ENCODE peak calls at places on chromosomes 7 and 10, in six cellular contexts. P is gastrocnemius medialis, N is PC-3, L is vagina, Y is dorsolateral prefrontal cortex, X is transverse colon. F is an unnamed sample.

GRCh38 chr7:38660427-38661099 is 29.4 kb upstream of the AMPH start:
- DNase-seq in N (peak), X (peak), P (no peak), Y (no peak), L (no peak), F (no peak)

GRCh38 chr7:51182767-51183166 is 133.8 kb downstream of the COBL start:
- DNase-seq in L (no peak), N (no peak), X (no peak), Y (no peak), P (no peak), F (no peak)

GRCh38 chr10:61798711-61799110 is 102.8 kb upstream of the ARID5B start:
- DNase-seq in Y (no peak), P (no peak), X (no peak), L (no peak), N (peak), F (no peak)

GRCh38 chr10:6115411-6115800 is 26.6 kb downstream of the RBM17 start:
- DNase-seq in P (no peak), N (no peak), X (no peak), L (no peak), Y (no peak), F (no peak)

GRCh38 chr10:71971769-71972555 is 7.8 kb downstream of the CHST3 start:
- DNase-seq in Y (no peak), X (no peak), N (no peak), P (no peak), L (no peak), F (no peak)

GRCh38 chr10:50585921-50586739 is 37.6 kb downstream of the SGMS1 start:
- DNase-seq in N (peak), Y (no peak), L (no peak), P (no peak), X (no peak), F (no peak)

GRCh38 chr10:44759122-44759521 is 152.0 kb upstream of the TMEM72 start:
- DNase-seq in X (no peak), P (no peak), L (no peak), N (no peak), Y (no peak), F (no peak)

GRCh38 chr7:44398953-44399574 is 73.7 kb upstream of the CAMK2B start:
- DNase-seq in Y (no peak), N (no peak), L (peak), P (no peak), X (no peak), F (no peak)

GRCh38 chr10:110834622-110835219 is 37.0 kb upstream of the PDCD4 start:
- DNase-seq in X (peak), Y (no peak), N (no peak), L (no peak), P (no peak), F (no peak)

GRCh38 chr7:4763091-4763793 is 12.2 kb upstream of the AP5Z1 start:
- DNase-seq in Y (no peak), L (no peak), P (no peak), N (no peak), X (no peak), F (no peak)

GRCh38 chr7:137399827-137400823 is 56.6 kb upstream of the PTN start:
- DNase-seq in P (no peak), N (peak), Y (no peak), L (no peak), X (no peak), F (no peak)

GRCh38 chr10:99654791-99655190 is 4.5 kb upstream of the ENTPD7 start:
- DNase-seq in Y (no peak), N (peak), L (no peak), P (no peak), X (no peak), F (no peak)

GRCh38 chr7:22442187-22442886 is 57.7 kb downstream of the STEAP1B start:
- DNase-seq in L (no peak), P (no peak), N (peak), Y (no peak), X (no peak), F (no peak)

GRCh38 chr7:140200102-140200989 is 23.6 kb upstream of the KDM7A start:
- DNase-seq in N (peak), L (no peak), Y (no peak), X (peak), P (peak), F (peak)

GRCh38 chr10:132849546-132850031 is 63.6 kb upstream of the NKX6-2 start:
- DNase-seq in P (peak), L (no peak), N (no peak), Y (peak), X (no peak), F (peak)

GRCh38 chr10:18607503-18607902 is 43.9 kb downstream of the NSUN6 start:
- DNase-seq in X (peak), P (no peak), N (peak), L (no peak), Y (no peak), F (no peak)

GRCh38 chr7:66099551-66100407 is 14.9 kb upstream of the CRCP start:
- DNase-seq in L (no peak), N (peak), X (peak), Y (peak), P (peak), F (peak)

GRCh38 chr7:94374231-94374630 is 20.5 kb upstream of the COL1A2 start:
- DNase-seq in L (no peak), P (peak), N (peak), X (peak), Y (no peak), F (peak)

GRCh38 chr7:2701832-2702593 is 14.0 kb downstream of the AMZ1 start:
- DNase-seq in X (no peak), Y (peak), N (no peak), L (no peak), P (peak), F (peak)

GRCh38 chr10:108970016-108970415 is 953.3 kb downstream of the XPNPEP1 start:
- DNase-seq in L (no peak), Y (no peak), P (no peak), N (peak), X (no peak), F (no peak)

GRCh38 chr10:33248638-33249037 is 85.8 kb downstream of the NRP1 start:
- DNase-seq in Y (no peak), P (no peak), N (peak), L (no peak), X (no peak), F (no peak)

GRCh38 chr10:115141254-115141653 is 48.1 kb downstream of the ATRNL1 start:
- DNase-seq in X (no peak), L (no peak), N (no peak), Y (no peak), P (no peak), F (no peak)

GRCh38 chr10:71985542-71986250 is 21.5 kb downstream of the CHST3 start:
- DNase-seq in N (no peak), X (no peak), L (no peak), Y (no peak), P (peak), F (peak)

GRCh38 chr7:22726345-22726848 is 603 bp upstream of the IL6 start:
- DNase-seq in P (peak), Y (peak), L (no peak), X (peak), N (peak), F (peak)

GRCh38 chr7:8190121-8190895 is 71.7 kb downstream of the ICA1 start:
- DNase-seq in N (peak), P (no peak), Y (no peak), X (peak), L (no peak), F (no peak)

GRCh38 chr7:85682819-85683218 is 496.0 kb upstream of the SEMA3D start:
- DNase-seq in X (no peak), L (no peak), Y (no peak), N (no peak), P (no peak), F (no peak)

GRCh38 chr10:124251317-124251716 is 157.9 kb upstream of the CHST15 start:
- DNase-seq in P (no peak), N (no peak), L (no peak), X (no peak), Y (no peak), F (no peak)

GRCh38 chr7:106772655-106773108 is 92.4 kb upstream of the PIK3CG start:
- DNase-seq in P (no peak), X (no peak), Y (no peak), N (peak), L (no peak), F (no peak)

GRCh38 chr10:34814228-34815173 is 595 bp downstream of the PARD3 start:
- DNase-seq in N (peak), Y (no peak), X (peak), P (peak), L (no peak), F (peak)

GRCh38 chr10:11793762-11794479 is 29.2 kb upstream of the PROSER2 start:
- DNase-seq in X (no peak), L (no peak), N (peak), P (no peak), Y (no peak), F (no peak)

DNA sequence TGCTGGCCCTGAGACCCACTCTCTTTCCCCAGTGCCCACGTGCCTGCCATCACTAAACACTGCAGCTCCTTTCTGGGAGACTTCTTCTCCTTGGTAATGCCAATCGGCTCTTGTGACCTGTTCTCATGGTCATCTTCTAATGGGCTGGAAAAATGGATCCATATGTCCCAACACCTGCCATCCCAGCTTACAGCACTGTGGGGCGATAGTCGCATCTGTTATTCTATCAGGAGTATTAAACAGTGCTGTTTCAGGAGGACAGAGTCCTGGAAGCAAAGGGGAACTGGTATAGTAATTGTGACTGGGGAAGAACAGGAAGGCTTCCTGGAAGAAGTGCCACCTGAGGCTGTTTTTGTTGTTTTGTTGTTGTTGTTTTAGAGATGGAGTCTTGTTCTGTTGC is 411.2 kb downstream of the GLRX3 start:
- DNase-seq in N (no peak), X (no peak), P (no peak), Y (no peak), L (no peak), F (no peak)
- TF ChIP-seq CTCF in N (no peak), X (no peak), P (no peak), Y (no peak), L (no peak), F (no peak)

GRCh38 chr10:79981673-79982485 is 33.0 kb upstream of the SFTPD start:
- DNase-seq in P (peak), X (peak), Y (peak), N (peak), L (no peak), F (peak)
- TF ChIP-seq CTCF in P (no peak), X (no peak), Y (no peak), N (peak), L (peak), F (no peak)

GRCh38 chr10:57715233-57715632 is 552.5 kb downstream of the IPMK start:
- DNase-seq in X (no peak), P (no peak), L (no peak), N (no peak), Y (no peak), F (no peak)

DNA sequence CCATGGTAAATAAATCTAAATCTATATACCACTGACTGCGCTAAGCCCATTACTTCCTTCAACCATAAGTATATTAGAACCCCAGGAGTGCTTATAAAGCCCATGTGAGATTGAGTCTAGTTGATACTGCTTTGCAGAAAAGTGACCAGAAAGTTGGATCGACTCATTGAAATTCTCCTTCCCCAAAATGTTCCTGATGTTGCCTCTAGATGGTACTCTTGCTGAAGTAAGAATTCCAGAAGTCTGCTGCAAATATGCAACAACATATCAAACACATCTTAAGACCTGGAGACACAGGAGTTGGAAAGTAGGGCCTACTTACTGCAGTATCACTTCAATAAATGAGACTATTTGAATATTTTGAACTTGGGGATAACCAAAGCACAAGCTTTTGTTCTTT is 550.8 kb downstream of the IPMK start:
- DNase-seq in N (peak), P (no peak), X (no peak), L (no peak), Y (no peak), F (no peak)
- TF ChIP-seq CTCF in N (peak), P (no peak), X (peak), L (no peak), Y (no peak), F (no peak)

DNA sequence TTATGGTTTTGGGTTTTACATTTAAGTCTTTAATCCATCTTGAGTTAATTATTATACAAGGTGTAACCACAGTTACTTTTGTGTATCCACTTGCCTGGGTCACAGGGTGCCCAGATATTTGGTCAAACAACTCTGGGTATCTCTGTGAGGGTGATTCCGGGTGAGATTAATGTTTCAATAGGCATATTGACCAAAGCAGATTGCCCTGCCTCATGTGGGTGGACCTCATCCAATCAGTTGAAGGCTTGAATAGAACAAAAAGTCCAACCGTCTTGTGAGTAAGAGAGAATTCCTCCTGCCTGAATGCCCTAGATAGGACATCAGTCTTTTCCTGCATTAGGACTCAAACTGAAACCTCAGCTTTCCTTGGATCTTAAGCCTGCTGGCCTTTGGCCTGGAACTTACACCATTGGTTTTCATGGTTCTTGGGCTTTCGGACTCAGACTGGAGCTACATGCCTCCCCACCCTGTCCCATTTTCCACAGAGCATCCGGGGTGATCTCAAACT is 68.9 kb upstream of the ST8SIA6 start:
- DNase-seq in X (peak), P (no peak), N (no peak), L (no peak), Y (no peak), F (no peak)
- TF ChIP-seq CTCF in X (no peak), P (no peak), N (no peak), L (no peak), Y (no peak), F (no peak)

DNA sequence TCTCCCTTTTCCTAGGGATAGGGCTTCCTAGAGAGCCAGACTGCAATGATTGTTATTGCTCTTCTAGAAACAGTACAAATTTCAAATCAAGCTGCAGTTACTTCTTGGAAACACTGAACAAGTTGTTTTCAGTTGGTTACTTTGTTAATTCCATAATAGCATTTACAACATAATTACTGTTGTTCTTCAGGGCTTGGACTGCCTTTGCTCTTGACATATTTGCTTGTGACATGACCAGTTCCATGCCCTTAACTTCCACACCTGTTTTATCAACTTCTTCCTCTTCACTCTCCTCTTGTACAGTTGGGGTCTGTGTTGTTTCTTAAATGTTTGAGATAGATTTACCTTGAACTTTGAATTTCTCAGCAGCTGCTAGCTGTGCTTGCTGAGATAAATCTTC is 104.4 kb downstream of the SEC23IP start:
- DNase-seq in P (no peak), L (no peak), X (no peak), Y (no peak), N (no peak), F (no peak)
- TF ChIP-seq CTCF in P (no peak), L (no peak), X (no peak), Y (no peak), N (no peak), F (no peak)

GRCh38 chr10:7826971-7827370 is 8.7 kb downstream of the TAF3 start:
- DNase-seq in Y (no peak), X (no peak), L (no peak), P (no peak), N (peak), F (no peak)
- TF ChIP-seq CTCF in Y (no peak), X (no peak), L (no peak), P (no peak), N (no peak), F (no peak)